ENCODE peak calls at places on chromosome 3, in nine cellular contexts. S is activated CD8-positive, alpha-beta memory T cell treated with anti-CD3 and anti-CD28 coated beads, Interleukin-2, amount 50 U/mL, for 48 hours; D is stimulated activated naive CD8-positive, alpha-beta T cell treated with anti-CD3 and anti-CD28 coated beads, Interleukin-15, Interleukin-2, amounts not matched to agents 100 U/mL and 50 U/mL, for 24 hours; X is GM13977; E is CD8-positive, alpha-beta T cell; U is activated T-helper 1 cell treated with anti-CD3 and anti-CD28 coated beads, Interleukin-12 subunit alpha, Interleukin-12 subunit beta, Interleukin-2, Interleukin-4 antibody, amounts not matched to agents 30 ng/mL and 10 ng/mL and 1 ng/mL, durations not matched to agents 14 hours and 24 hours and 36 hours; O is left cardiac atrium; K is NCI-H774; M is iris pigment epithelial cell. N is an unnamed sample.

GRCh38 chr3:15630646-15631350 is 29.3 kb downstream of the BTD start:
- DNase-seq in S (no peak), D (peak), X (peak), E (no peak), U (no peak), O (no peak), K (no peak), M (peak), N (no peak)

GRCh38 chr3:189249987-189250386 is 78.2 kb downstream of the TPRG1 start:
- DNase-seq in S (no peak), D (no peak), X (no peak), E (no peak), U (no peak), O (no peak), K (peak), M (no peak), N (no peak)

GRCh38 chr3:38805765-38806386 is 10.1 kb downstream of the SCN10A start:
- DNase-seq in S (peak), D (peak), X (peak), E (no peak), U (peak), O (peak), K (no peak), M (peak), N (no peak)

GRCh38 chr3:129035360-129036233 is 25.0 kb upstream of the GP9 start:
- DNase-seq in S (no peak), D (no peak), X (no peak), E (no peak), U (no peak), O (no peak), K (no peak), M (no peak), N (no peak)

GRCh38 chr3:53994986-53995385 is 103.3 kb upstream of the SELENOK start:
- DNase-seq in S (no peak), D (no peak), X (no peak), E (no peak), U (no peak), O (no peak), K (no peak), M (no peak), N (no peak)

GRCh38 chr3:65827076-65827475 is 211.6 kb downstream of the MAGI1 start:
- DNase-seq in S (no peak), D (no peak), X (no peak), E (no peak), U (no peak), O (no peak), K (no peak), M (no peak), N (no peak)

GRCh38 chr3:85476891-85477495 is 518.2 kb downstream of the CADM2 start:
- DNase-seq in S (no peak), D (no peak), X (no peak), E (no peak), U (no peak), O (no peak), K (no peak), M (no peak), N (no peak)

GRCh38 chr3:24640330-24640877 is 145.8 kb upstream of the THRB start:
- DNase-seq in S (no peak), D (no peak), X (no peak), E (no peak), U (no peak), O (no peak), K (peak), M (peak), N (no peak)

GRCh38 chr3:71450985-71451560 is 132.5 kb downstream of the FOXP1 start:
- DNase-seq in S (no peak), D (no peak), X (no peak), E (no peak), U (no peak), O (no peak), K (no peak), M (no peak), N (no peak)

GRCh38 chr3:14336414-14337285 is 65.8 kb upstream of the SLC6A6 start:
- DNase-seq in S (no peak), D (no peak), X (no peak), E (no peak), U (no peak), O (no peak), K (no peak), M (no peak), N (no peak)

GRCh38 chr3:133441867-133442270 is 42.0 kb downstream of the BFSP2 start:
- DNase-seq in S (no peak), D (no peak), X (no peak), E (peak), U (peak), O (no peak), K (no peak), M (peak), N (no peak)

GRCh38 chr3:123834631-123835030 is 49.5 kb downstream of the MYLK start:
- DNase-seq in S (no peak), D (no peak), X (no peak), E (no peak), U (no peak), O (no peak), K (no peak), M (peak), N (no peak)

GRCh38 chr3:187243933-187244564 is 46.8 kb downstream of the RTP1 start:
- DNase-seq in S (no peak), D (no peak), X (no peak), E (no peak), U (no peak), O (peak), K (no peak), M (peak), N (no peak)

GRCh38 chr3:4670352-4670751 is 177.2 kb downstream of the ITPR1 start:
- DNase-seq in S (no peak), D (peak), X (peak), E (no peak), U (no peak), O (no peak), K (no peak), M (peak), N (no peak)

GRCh38 chr3:49428697-49429100 is 425 bp downstream of the NICN1 start:
- DNase-seq in S (no peak), D (no peak), X (no peak), E (no peak), U (no peak), O (no peak), K (no peak), M (no peak), N (no peak)

GRCh38 chr3:30324587-30324986 is 281.8 kb upstream of the TGFBR2 start:
- DNase-seq in S (no peak), D (no peak), X (no peak), E (no peak), U (no peak), O (no peak), K (no peak), M (no peak), N (no peak)

GRCh38 chr3:139295040-139295439 is 48.8 kb upstream of the MRPS22 start:
- DNase-seq in S (no peak), D (no peak), X (no peak), E (no peak), U (no peak), O (no peak), K (no peak), M (no peak), N (no peak)

GRCh38 chr3:17740703-17741102 is 1.7 kb downstream of the TBC1D5 start:
- DNase-seq in S (no peak), D (no peak), X (no peak), E (no peak), U (no peak), O (no peak), K (peak), M (peak), N (no peak)

GRCh38 chr3:57952208-57952631 is 56.0 kb upstream of the FLNB start:
- DNase-seq in S (no peak), D (no peak), X (no peak), E (no peak), U (no peak), O (peak), K (no peak), M (peak), N (no peak)

GRCh38 chr3:101615525-101615924 is 41.5 kb downstream of the PCNP start:
- DNase-seq in S (no peak), D (no peak), X (no peak), E (no peak), U (no peak), O (no peak), K (no peak), M (no peak), N (no peak)

GRCh38 chr3:24254649-24255048 is 240.0 kb downstream of the THRB start:
- DNase-seq in S (no peak), D (no peak), X (no peak), E (no peak), U (no peak), O (no peak), K (no peak), M (peak), N (no peak)

GRCh38 chr3:29282431-29283296 is 1.8 kb downstream of the RBMS3 start:
- DNase-seq in S (no peak), D (no peak), X (no peak), E (no peak), U (no peak), O (no peak), K (no peak), M (peak), N (no peak)

GRCh38 chr3:161107311-161107710 is 2.2 kb upstream of the B3GALNT1 start:
- DNase-seq in S (no peak), D (no peak), X (no peak), E (no peak), U (no peak), O (no peak), K (no peak), M (no peak), N (no peak)

GRCh38 chr3:127694467-127695215 is 21.9 kb downstream of the ABTB1 start:
- DNase-seq in S (no peak), D (peak), X (no peak), E (peak), U (no peak), O (peak), K (peak), M (no peak), N (peak)

GRCh38 chr3:63670544-63670943 is 18.1 kb downstream of the SNTN start:
- DNase-seq in S (no peak), D (no peak), X (no peak), E (no peak), U (no peak), O (no peak), K (no peak), M (no peak), N (no peak)

GRCh38 chr3:72346526-72346926 is 501.7 kb downstream of the SHQ1 start:
- DNase-seq in S (no peak), D (no peak), X (no peak), E (no peak), U (no peak), O (no peak), K (no peak), M (peak), N (no peak)

GRCh38 chr3:5505997-5506396 is 318.5 kb downstream of the EDEM1 start:
- DNase-seq in S (no peak), D (no peak), X (no peak), E (no peak), U (no peak), O (no peak), K (no peak), M (no peak), N (no peak)

GRCh38 chr3:23822559-23822958 is 16.8 kb downstream of the UBE2E1 start:
- DNase-seq in S (no peak), D (no peak), X (no peak), E (no peak), U (no peak), O (no peak), K (no peak), M (no peak), N (no peak)

GRCh38 chr3:106593381-106593780 is 724.6 kb upstream of the CBLB start:
- DNase-seq in S (no peak), D (no peak), X (no peak), E (no peak), U (no peak), O (no peak), K (no peak), M (no peak), N (no peak)